ENCODE peak calls at places on chromosomes 2 and 18, in six cellular contexts. One of them, this sample, is unnamed.

GRCh38 chr2:129806317-129806716 is 173.1 kb upstream of the RAB6C start:
- DNase-seq in adipocyte: no peak
- DNase-seq in esophagus muscularis mucosa: no peak
- DNase-seq in cardiac muscle cell: no peak
- DNase-seq in right cardiac atrium: no peak
- DNase-seq in CD8-positive, alpha-beta memory T cell: no peak
- DNase-seq in this sample: no peak

GRCh38 chr2:142179686-142180085 is 48.9 kb upstream of the LRP1B start:
- DNase-seq in adipocyte: no peak
- DNase-seq in right cardiac atrium: no peak
- DNase-seq in esophagus muscularis mucosa: no peak
- DNase-seq in cardiac muscle cell: no peak
- DNase-seq in CD8-positive, alpha-beta memory T cell: no peak
- DNase-seq in this sample: no peak

GRCh38 chr18:37332764-37333420 is 232.7 kb downstream of the CELF4 start:
- DNase-seq in CD8-positive, alpha-beta memory T cell: no peak
- DNase-seq in esophagus muscularis mucosa: no peak
- DNase-seq in cardiac muscle cell: no peak
- DNase-seq in adipocyte: no peak
- DNase-seq in right cardiac atrium: no peak
- DNase-seq in this sample: no peak

GRCh38 chr2:177183860-177184259 is 28.7 kb upstream of the HNRNPA3 start:
- DNase-seq in cardiac muscle cell: no peak
- DNase-seq in right cardiac atrium: no peak
- DNase-seq in adipocyte: peak; percentile 47
- DNase-seq in esophagus muscularis mucosa: no peak
- DNase-seq in CD8-positive, alpha-beta memory T cell: no peak
- DNase-seq in this sample: no peak

GRCh38 chr2:240412211-240412830 is 23.1 kb upstream of the GPC1 start:
- DNase-seq in esophagus muscularis mucosa: no peak
- DNase-seq in adipocyte: peak; percentile 12
- DNase-seq in right cardiac atrium: no peak
- DNase-seq in CD8-positive, alpha-beta memory T cell: no peak
- DNase-seq in cardiac muscle cell: no peak
- DNase-seq in this sample: no peak

GRCh38 chr2:216730871-216731270 is 35.5 kb upstream of the IGFBP5 start:
- DNase-seq in CD8-positive, alpha-beta memory T cell: no peak
- DNase-seq in right cardiac atrium: no peak
- DNase-seq in adipocyte: no peak
- DNase-seq in esophagus muscularis mucosa: no peak
- DNase-seq in cardiac muscle cell: no peak
- DNase-seq in this sample: no peak

GRCh38 chr2:162261032-162261945 is 18.0 kb upstream of the FAP start:
- DNase-seq in esophagus muscularis mucosa: no peak
- DNase-seq in CD8-positive, alpha-beta memory T cell: no peak
- DNase-seq in cardiac muscle cell: peak; percentile 82
- DNase-seq in right cardiac atrium: peak; percentile 57
- DNase-seq in adipocyte: peak; percentile 61
- DNase-seq in this sample: peak; percentile 67

GRCh38 chr2:133566967-133567645 is 1.2 kb downstream of the NCKAP5 start:
- DNase-seq in adipocyte: peak; percentile 47
- DNase-seq in right cardiac atrium: peak; percentile 61
- DNase-seq in CD8-positive, alpha-beta memory T cell: no peak
- DNase-seq in cardiac muscle cell: peak; percentile 58
- DNase-seq in esophagus muscularis mucosa: no peak
- DNase-seq in this sample: peak; percentile 64

GRCh38 chr2:138760693-138761092 is 19.5 kb downstream of the NXPH2 start:
- DNase-seq in CD8-positive, alpha-beta memory T cell: no peak
- DNase-seq in adipocyte: no peak
- DNase-seq in right cardiac atrium: no peak
- DNase-seq in esophagus muscularis mucosa: peak; percentile 37
- DNase-seq in cardiac muscle cell: no peak
- DNase-seq in this sample: no peak

GRCh38 chr2:200443376-200443775 is 66.5 kb downstream of the KCTD18 start:
- DNase-seq in CD8-positive, alpha-beta memory T cell: no peak
- DNase-seq in right cardiac atrium: no peak
- DNase-seq in cardiac muscle cell: no peak
- DNase-seq in esophagus muscularis mucosa: no peak
- DNase-seq in adipocyte: no peak
- DNase-seq in this sample: no peak
- H3K9me3 ChIP-seq in CD8-positive, alpha-beta memory T cell: no peaks in the 10 kb centered on the region
- H3K9me3 ChIP-seq in right cardiac atrium: no peaks in the 10 kb centered on the region
- H3K9me3 ChIP-seq in cardiac muscle cell: no peaks in the 10 kb centered on the region
- H3K9me3 ChIP-seq in esophagus muscularis mucosa: no peaks in the 10 kb centered on the region
- H3K9me3 ChIP-seq in adipocyte: no peaks in the 10 kb centered on the region
- H3K9me3 ChIP-seq in this sample: no peaks in the 10 kb centered on the region

DNA sequence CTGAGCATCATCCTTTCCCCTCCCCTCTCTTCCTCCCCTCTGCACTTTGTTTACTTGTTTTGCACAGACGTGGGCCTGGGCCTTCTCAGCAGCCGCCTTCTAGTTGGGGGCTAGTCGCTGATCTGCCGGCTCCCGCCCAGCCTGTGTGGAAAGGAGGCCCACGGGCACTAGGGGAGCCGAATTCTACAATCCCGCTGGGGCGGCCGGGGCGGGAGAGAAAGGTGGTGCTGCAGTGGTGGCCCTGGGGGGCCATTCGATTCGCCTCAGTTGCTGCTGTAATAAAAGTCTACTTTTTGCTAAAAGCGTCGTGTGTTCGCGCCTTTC is 261 bp upstream of the KRTCAP3 start:
- DNase-seq in right cardiac atrium: no peak
- DNase-seq in cardiac muscle cell: no peak
- DNase-seq in CD8-positive, alpha-beta memory T cell: no peak
- DNase-seq in adipocyte: no peak
- DNase-seq in esophagus muscularis mucosa: no peak
- DNase-seq in this sample: no peak
- H3K4me3 ChIP-seq in right cardiac atrium: no peak overlapping the region
- H3K4me3 ChIP-seq in cardiac muscle cell: peak overlapping the region; percentile 9
- H3K4me3 ChIP-seq in CD8-positive, alpha-beta memory T cell: no peak overlapping the region
- H3K4me3 ChIP-seq in adipocyte: no peak overlapping the region
- H3K4me3 ChIP-seq in esophagus muscularis mucosa: peak overlapping the region; percentile 30
- H3K4me3 ChIP-seq in this sample: no peak overlapping the region

GRCh38 chr2:6881036-6881435 is 3.5 kb downstream of the RSAD2 start:
- DNase-seq in right cardiac atrium: no peak
- DNase-seq in cardiac muscle cell: no peak
- DNase-seq in CD8-positive, alpha-beta memory T cell: no peak
- DNase-seq in adipocyte: no peak
- DNase-seq in esophagus muscularis mucosa: no peak
- DNase-seq in this sample: no peak

GRCh38 chr2:6877402-6878305 is at the start of gene RSAD2:
- DNase-seq in right cardiac atrium: no peak
- DNase-seq in adipocyte: peak; percentile 85
- DNase-seq in esophagus muscularis mucosa: no peak
- DNase-seq in cardiac muscle cell: peak; percentile 28
- DNase-seq in CD8-positive, alpha-beta memory T cell: peak; percentile 54
- DNase-seq in this sample: peak; percentile 16

GRCh38 chr2:6880200-6880733 is 2.7 kb downstream of the RSAD2 start:
- DNase-seq in cardiac muscle cell: peak; percentile 27
- DNase-seq in right cardiac atrium: no peak
- DNase-seq in CD8-positive, alpha-beta memory T cell: no peak
- DNase-seq in esophagus muscularis mucosa: no peak
- DNase-seq in adipocyte: no peak
- DNase-seq in this sample: no peak

GRCh38 chr2:6881516-6881915 is 3.9 kb downstream of the RSAD2 start:
- DNase-seq in esophagus muscularis mucosa: no peak
- DNase-seq in cardiac muscle cell: no peak
- DNase-seq in adipocyte: no peak
- DNase-seq in right cardiac atrium: no peak
- DNase-seq in CD8-positive, alpha-beta memory T cell: no peak
- DNase-seq in this sample: no peak

DNA sequence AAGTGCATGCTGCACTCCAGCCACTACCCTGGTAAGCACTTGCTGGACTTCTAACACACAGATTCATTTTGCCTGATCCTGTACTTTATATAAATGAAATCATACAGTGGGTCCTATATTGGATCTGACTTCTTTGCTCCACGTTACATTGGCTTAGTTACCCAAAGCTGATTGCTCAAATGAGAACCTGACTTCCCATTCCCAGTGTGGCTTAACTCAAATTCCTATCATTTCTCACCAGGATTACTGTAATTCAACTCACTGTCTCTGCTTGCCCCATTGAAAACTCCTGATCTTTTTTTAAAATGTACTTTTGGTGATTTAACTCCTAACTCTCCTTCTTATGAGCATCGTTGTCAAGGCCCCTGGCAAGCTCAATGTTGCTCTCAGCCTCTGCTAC is 1.4 kb downstream of the RSAD2 start:
- DNase-seq in CD8-positive, alpha-beta memory T cell: no peak
- DNase-seq in adipocyte: peak; percentile 53
- DNase-seq in cardiac muscle cell: peak; percentile 13
- DNase-seq in right cardiac atrium: no peak
- DNase-seq in esophagus muscularis mucosa: no peak
- DNase-seq in this sample: no peak
- H3K9me3 ChIP-seq in CD8-positive, alpha-beta memory T cell: no peaks in the 10 kb centered on the region
- H3K9me3 ChIP-seq in adipocyte: no peaks in the 10 kb centered on the region
- H3K9me3 ChIP-seq in cardiac muscle cell: no peaks in the 10 kb centered on the region
- H3K9me3 ChIP-seq in right cardiac atrium: no peaks in the 10 kb centered on the region
- H3K9me3 ChIP-seq in esophagus muscularis mucosa: no peaks in the 10 kb centered on the region
- H3K9me3 ChIP-seq in this sample: peaks cover 5% of the 10 kb centered on the region

DNA sequence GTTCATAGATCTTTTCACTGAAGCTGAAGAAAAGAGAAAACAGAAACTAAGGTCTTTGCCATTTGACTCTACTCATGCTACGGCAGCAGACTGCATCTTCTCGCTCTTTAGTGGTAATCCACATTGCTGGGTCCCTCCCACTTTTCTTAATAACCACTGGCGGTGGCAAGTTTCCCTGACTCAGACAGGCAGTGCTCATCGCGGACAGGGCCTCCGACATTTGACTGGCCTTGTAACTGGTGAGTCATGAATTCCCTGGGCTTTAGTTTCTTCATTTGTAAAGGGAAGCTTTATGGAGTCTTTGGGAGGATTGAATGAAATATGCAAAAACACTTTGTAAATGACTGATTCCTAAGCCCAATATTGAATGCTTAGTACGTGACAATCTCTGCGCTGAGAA is 238.2 kb upstream of the RBBP8 start:
- DNase-seq in adipocyte: peak; percentile 97
- DNase-seq in esophagus muscularis mucosa: no peak
- DNase-seq in CD8-positive, alpha-beta memory T cell: no peak
- DNase-seq in right cardiac atrium: peak; percentile 75
- DNase-seq in cardiac muscle cell: peak; percentile 95
- DNase-seq in this sample: peak; percentile 91
- H3K4me3 ChIP-seq in adipocyte: peak overlapping the region; percentile 45
- H3K4me3 ChIP-seq in esophagus muscularis mucosa: no peak overlapping the region
- H3K4me3 ChIP-seq in CD8-positive, alpha-beta memory T cell: no peak overlapping the region
- H3K4me3 ChIP-seq in right cardiac atrium: no peak overlapping the region
- H3K4me3 ChIP-seq in cardiac muscle cell: no peak overlapping the region
- H3K4me3 ChIP-seq in this sample: no peak overlapping the region